ENCODE peak calls at places on chromosomes 6 and 20, in five cellular contexts. M is NCI-H2171 treated with DMSO at 0.1 percent for 48 hours; Q is OCI-LY7; Y is NCI-H748 treated with DMSO at 0.1 percent for 48 hours; H is effector CD4-positive, alpha-beta T cell. K is an unnamed sample.

GRCh38 chr6:105780146-105780860 is 305.8 kb upstream of the PRDM1 start:
- DNase-seq in Q (peak; percentile 66), M (no peak), Y (no peak), H (no peak), K (peak; percentile 90)

GRCh38 chr20:39190666-39191570 is 228.8 kb downstream of the DHX35 start:
- DNase-seq in Y (no peak), Q (no peak), M (no peak), H (no peak), K (peak; percentile 82)

GRCh38 chr20:42530855-42531674 is 658.6 kb downstream of the PTPRT start:
- DNase-seq in Q (peak; percentile 40), M (peak; percentile 33), Y (peak; percentile 63), H (no peak), K (no peak)

GRCh38 chr6:7454696-7455095 is 65.1 kb downstream of the RIOK1 start:
- DNase-seq in M (no peak), Q (no peak), Y (no peak), H (no peak), K (no peak)

GRCh38 chr6:30067460-30068139 is 602 bp downstream of the PPP1R11 start:
- DNase-seq in M (peak; percentile 91), Y (peak; percentile 91), Q (no peak), H (no peak), K (no peak)

GRCh38 chr6:87944541-87944954 is 103.1 kb upstream of the SPACA1 start:
- DNase-seq in H (no peak), M (peak; percentile 99), Q (peak; percentile 58), Y (no peak), K (peak; percentile 93)

GRCh38 chr6:18425218-18425617 is 38.1 kb downstream of the RNF144B start:
- DNase-seq in M (no peak), Y (peak; percentile 39), H (no peak), Q (no peak), K (no peak)

GRCh38 chr6:40822619-40823018 is 216.4 kb downstream of the UNC5CL start:
- DNase-seq in Y (no peak), H (no peak), Q (no peak), M (no peak), K (no peak)

GRCh38 chr6:47455533-47456209 is 21.9 kb upstream of the CD2AP start:
- DNase-seq in M (peak; percentile 64), H (no peak), Y (no peak), Q (no peak), K (peak; percentile 21)

GRCh38 chr6:11500008-11500407 is 37.5 kb upstream of the TMEM170B start:
- DNase-seq in Y (no peak), M (no peak), Q (no peak), H (no peak), K (peak; percentile 56)

GRCh38 chr20:15703171-15703911 is 869.9 kb downstream of the KIF16B start:
- DNase-seq in M (no peak), Y (no peak), H (no peak), Q (no peak), K (peak; percentile 96)

GRCh38 chr6:143772110-143772509 is 71.0 kb upstream of the LTV1 start:
- DNase-seq in Q (no peak), H (no peak), Y (no peak), M (no peak), K (no peak)

GRCh38 chr20:36040571-36040970 is 72.2 kb downstream of the CNBD2 start:
- DNase-seq in H (no peak), M (no peak), Y (no peak), Q (no peak), K (no peak)

GRCh38 chr6:115120394-115120793 is 777.6 kb upstream of the HS3ST5 start:
- DNase-seq in Q (no peak), H (no peak), Y (no peak), M (no peak), K (no peak)

GRCh38 chr6:118905084-118905483 is 11.1 kb downstream of the ASF1A start:
- DNase-seq in Y (no peak), H (no peak), M (no peak), Q (no peak), K (no peak)

GRCh38 chr20:6074145-6074561 is 20.3 kb upstream of the LRRN4 start:
- DNase-seq in M (peak; percentile 32), H (no peak), Q (peak; percentile 57), Y (peak; percentile 58), K (no peak)

GRCh38 chr6:72649032-72649984 is 27.4 kb downstream of the KCNQ5 start:
- DNase-seq in H (no peak), Y (no peak), Q (no peak), M (no peak), K (peak; percentile 85)

GRCh38 chr6:126307859-126308258 is 32.1 kb upstream of the CENPW start:
- DNase-seq in Q (no peak), M (peak; percentile 2), Y (no peak), H (no peak), K (peak; percentile 81)

GRCh38 chr6:39451831-39452230 is 129.3 kb upstream of the KCNK16 start:
- DNase-seq in M (no peak), H (no peak), Q (peak; percentile 5), Y (no peak), K (no peak)

GRCh38 chr6:52507557-52508260 is 69.2 kb downstream of the TRAM2 start:
- DNase-seq in M (no peak), H (no peak), Y (no peak), Q (no peak), K (peak; percentile 39)

K was measured in mammary epithelial cell.